ENCODE peak calls at places on chromosomes 16 and 17, in five cellular contexts. E is WTC11, U is AG09319, L is heart right ventricle, H is brain microvascular endothelial cell. I is an unnamed sample.

GRCh38 chr17:7932949-7933348 is 943 bp downstream of the CNTROB start:
- DNase-seq in E (peak; percentile 26), H (peak; percentile 68), U (no peak), L (no peak), I (peak; percentile 43)

GRCh38 chr17:40312893-40313659 is 4.1 kb downstream of the RARA start:
- DNase-seq in L (peak; percentile 3), H (no peak), E (peak; percentile 6), U (no peak), I (no peak)

GRCh38 chr16:57735755-57736418 is at the start of gene KATNB1:
- DNase-seq in E (no peak), L (no peak), U (no peak), H (peak; percentile 22), I (no peak)

GRCh38 chr17:55609737-55610201 is 98.5 kb upstream of the SMIM36 start:
- DNase-seq in E (no peak), L (no peak), H (peak; percentile 30), U (no peak), I (peak; percentile 62)

GRCh38 chr17:77451271-77451893 is 310.6 kb downstream of the SEC14L1 start:
- DNase-seq in U (no peak), H (peak; percentile 49), E (peak; percentile 84), L (peak; percentile 66), I (peak; percentile 62)

GRCh38 chr17:20293501-20293900 is 173.8 kb downstream of the LGALS9B start:
- DNase-seq in E (no peak), L (no peak), U (no peak), H (no peak), I (no peak)

GRCh38 chr17:16419074-16419928 is 3.9 kb downstream of the TRPV2 start:
- DNase-seq in H (peak; percentile 90), U (no peak), L (no peak), E (no peak), I (peak; percentile 83)

GRCh38 chr17:63086483-63087185 is 120.6 kb downstream of the TANC2 start:
- DNase-seq in H (no peak), L (no peak), U (no peak), E (no peak), I (no peak)

GRCh38 chr17:62692721-62693431 is 65.4 kb downstream of the MRC2 start:
- DNase-seq in H (no peak), E (peak; percentile 78), L (no peak), U (no peak), I (peak; percentile 31)

GRCh38 chr17:5592382-5592781 is 8.1 kb upstream of the NLRP1 start:
- DNase-seq in L (no peak), U (no peak), E (no peak), H (no peak), I (peak; percentile 60)

GRCh38 chr17:39676198-39676819 is 8.1 kb downstream of the PNMT start:
- DNase-seq in E (no peak), H (no peak), U (no peak), L (peak; percentile 69), I (no peak)

GRCh38 chr17:17439971-17440843 is 36.6 kb upstream of the MED9 start:
- DNase-seq in L (peak; percentile 31), U (no peak), E (peak; percentile 84), H (peak; percentile 51), I (peak; percentile 56)

GRCh38 chr17:19284005-19284959 is 47.1 kb downstream of the EPN2 start:
- DNase-seq in H (no peak), L (no peak), U (no peak), E (no peak), I (no peak)

GRCh38 chr17:7587831-7588230 is 2.1 kb downstream of the SOX15 start:
- DNase-seq in E (no peak), L (no peak), U (no peak), H (no peak), I (no peak)

GRCh38 chr17:76088868-76089576 is 10.0 kb downstream of the ZACN start:
- DNase-seq in U (no peak), H (no peak), L (no peak), E (no peak), I (no peak)

GRCh38 chr17:45918241-45918745 is 23.9 kb downstream of the MAPT start:
- DNase-seq in H (no peak), U (no peak), L (no peak), E (no peak), I (no peak)

GRCh38 chr17:80029235-80029974 is 6.3 kb downstream of the TBC1D16 start:
- DNase-seq in L (peak; percentile 82), U (no peak), E (no peak), H (peak; percentile 47), I (peak; percentile 82)

GRCh38 chr16:66687906-66688625 is 8.5 kb downstream of the CMTM4 start:
- DNase-seq in H (no peak), U (no peak), L (no peak), E (no peak), I (no peak)

GRCh38 chr17:59651346-59651745 is 31.7 kb downstream of the CLTC start:
- DNase-seq in E (no peak), H (no peak), L (no peak), U (no peak), I (no peak)

GRCh38 chr17:40023590-40024292 is 8.5 kb downstream of the CSF3 start:
- DNase-seq in H (no peak), L (peak; percentile 61), E (no peak), U (no peak), I (peak; percentile 46)

GRCh38 chr17:79619196-79619595 is 8.3 kb upstream of the RBFOX3 start:
- DNase-seq in L (no peak), H (no peak), E (peak; percentile 8), U (no peak), I (no peak)

GRCh38 chr17:60315650-60316049 is 76.3 kb downstream of the USP32 start:
- DNase-seq in E (no peak), U (no peak), H (no peak), L (no peak), I (no peak)

GRCh38 chr17:3546997-3547396 is 10.6 kb downstream of the TRPV3 start:
- DNase-seq in E (no peak), H (no peak), L (no peak), U (no peak), I (no peak)

GRCh38 chr17:2867441-2868424 is 71.5 kb downstream of the RAP1GAP2 start:
- DNase-seq in L (no peak), U (peak; percentile 39), H (peak; percentile 46), E (peak; percentile 53), I (peak; percentile 35)

GRCh38 chr17:60577147-60577925 is 22.7 kb upstream of the PPM1D start:
- DNase-seq in H (peak; percentile 42), L (peak; percentile 43), E (no peak), U (no peak), I (peak; percentile 75)

GRCh38 chr17:14214271-14214670 is 22.4 kb downstream of the CDRT15 start:
- DNase-seq in L (no peak), H (no peak), E (no peak), U (no peak), I (peak; percentile 15)

GRCh38 chr17:14211246-14211645 is 25.4 kb downstream of the CDRT15 start:
- DNase-seq in H (no peak), L (no peak), E (no peak), U (no peak), I (no peak)

GRCh38 chr17:14209215-14209614 is 27.4 kb downstream of the CDRT15 start:
- DNase-seq in L (no peak), H (no peak), U (no peak), E (no peak), I (no peak)

GRCh38 chr17:14212401-14212800 is 24.3 kb downstream of the CDRT15 start:
- DNase-seq in E (no peak), L (no peak), H (no peak), U (no peak), I (no peak)

GRCh38 chr17:14211778-14212177 is 24.9 kb downstream of the CDRT15 start:
- DNase-seq in H (no peak), L (no peak), E (peak; percentile 63), U (no peak), I (no peak)
- TF ChIP-seq CTCF in H (peak; percentile 68), L (peak; percentile 54), E (peak; percentile 42), U (peak; percentile 51), I (peak; percentile 45)

GRCh38 chr16:30115238-30115637 is 1.9 kb upstream of the GDPD3 start:
- DNase-seq in H (no peak), L (no peak), U (no peak), E (no peak), I (no peak)
- TF ChIP-seq CTCF in H (no peak), L (no peak), U (no peak), E (no peak), I (no peak)

DNA sequence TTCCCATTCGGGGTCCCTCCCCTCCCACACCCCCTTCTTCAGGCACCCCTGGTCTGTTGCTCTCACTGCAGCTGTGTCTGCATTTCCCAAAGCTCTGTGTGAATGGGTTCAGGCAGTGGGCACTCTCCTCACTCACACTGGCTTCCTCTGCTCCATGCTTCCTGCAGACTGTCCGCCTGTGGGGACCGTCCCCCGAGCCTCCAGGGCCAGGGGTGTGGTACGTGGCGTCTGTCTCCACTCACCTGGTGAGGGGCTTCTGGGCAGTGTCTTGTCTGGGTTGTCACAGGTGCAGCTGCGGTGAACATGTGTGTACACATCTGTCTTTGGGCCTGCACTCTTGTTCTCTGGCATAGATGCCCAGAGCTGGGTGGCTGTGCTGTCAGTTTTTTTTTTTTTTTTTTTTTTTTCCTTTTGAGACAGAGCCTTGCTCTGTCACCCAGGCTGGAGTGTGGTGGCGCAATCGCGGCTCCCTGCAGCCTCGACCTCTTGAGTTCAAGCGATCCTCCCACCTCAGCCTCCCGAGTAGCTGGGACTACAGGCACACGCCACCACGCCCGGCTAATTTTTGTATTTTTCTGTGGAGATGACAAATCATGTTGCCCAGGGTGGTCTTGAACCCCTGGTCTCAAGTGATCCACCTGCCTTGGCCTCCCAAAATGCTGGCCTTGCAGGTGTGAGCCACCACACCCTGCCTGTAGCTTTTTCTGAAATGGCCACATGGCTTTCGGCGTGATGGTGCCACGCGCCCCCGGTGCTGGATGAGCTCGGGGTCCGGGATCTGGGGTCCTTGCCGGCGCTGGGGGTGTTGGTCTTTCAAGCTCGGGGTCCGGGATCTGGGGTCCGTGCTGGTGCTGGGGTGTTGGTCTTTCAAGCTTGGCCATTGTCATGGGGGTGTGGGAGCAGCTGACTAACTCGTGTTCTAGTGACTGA is 56.5 kb upstream of the ZNF750 start:
- DNase-seq in U (no peak), L (no peak), H (no peak), E (no peak), I (no peak)
- TF ChIP-seq CTCF in U (no peak), L (no peak), H (no peak), E (no peak), I (no peak)

GRCh38 chr16:88626646-88627045 is 11.7 kb upstream of the IL17C start:
- DNase-seq in E (no peak), H (no peak), L (no peak), U (no peak), I (no peak)

GRCh38 chr16:88629835-88630234 is 8.5 kb upstream of the IL17C start:
- DNase-seq in H (no peak), L (no peak), E (no peak), U (no peak), I (no peak)

GRCh38 chr16:88630433-88630832 is 7.9 kb upstream of the IL17C start:
- DNase-seq in E (no peak), H (no peak), U (no peak), L (no peak), I (no peak)

GRCh38 chr16:88627531-88628411 is 10.6 kb upstream of the IL17C start:
- DNase-seq in E (no peak), L (no peak), H (no peak), U (no peak), I (no peak)

DNA sequence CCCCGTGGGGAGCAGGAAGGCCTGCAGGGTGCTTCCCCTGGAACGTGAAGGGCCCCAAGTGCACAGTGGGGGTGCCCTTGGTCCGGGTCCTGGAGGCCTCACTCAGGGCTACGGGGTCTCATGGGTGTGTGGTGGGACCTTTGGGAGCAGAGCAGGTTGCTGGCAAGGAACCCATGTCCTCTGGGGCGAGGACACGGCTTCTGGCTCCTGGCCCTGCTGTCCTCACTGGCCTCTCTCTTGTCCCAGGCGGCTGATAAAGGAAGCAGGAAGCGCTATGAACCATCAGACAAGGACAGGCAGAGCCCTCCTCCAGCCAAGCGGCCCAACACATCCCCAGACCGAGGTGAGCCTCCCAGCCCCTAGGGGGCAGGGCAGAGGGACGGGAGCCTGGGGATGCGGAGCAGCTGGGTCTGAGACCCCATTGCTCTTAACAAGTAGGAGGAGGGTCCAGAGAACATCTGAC is 9.8 kb upstream of the IL17C start:
- DNase-seq in E (peak; percentile 85), H (no peak), U (no peak), L (peak; percentile 75), I (no peak)
- TF ChIP-seq CTCF in E (peak; percentile 47), H (peak; percentile 66), U (peak; percentile 19), L (peak; percentile 66), I (peak; percentile 12)